ENCODE peak calls at places on chromosomes 3 and 15, in eight cellular contexts. X, B, U, V, Z, T, R and J are unnamed samples.

GRCh38 chr3:100400424-100400781 is 486 bp downstream of the TOMM70 start:
- DNase-seq in X (no peak), B (no peak), U (peak), V (no peak), Z (no peak), T (no peak), R (no peak), J (peak)

GRCh38 chr3:139909836-139910235 is 25.1 kb upstream of the CLSTN2 start:
- DNase-seq in X (no peak), B (no peak), U (no peak), V (no peak), Z (no peak), T (no peak), R (no peak), J (no peak)

GRCh38 chr15:87753539-87753938 is 503.0 kb downstream of the NTRK3 start:
- DNase-seq in X (no peak), B (no peak), U (no peak), V (no peak), Z (no peak), T (no peak), R (no peak), J (no peak)

GRCh38 chr3:153379516-153379915 is 217.5 kb downstream of the RAP2B start:
- DNase-seq in X (no peak), B (no peak), U (no peak), V (no peak), Z (no peak), T (no peak), R (peak), J (no peak)

GRCh38 chr3:49689046-49689886 is at the start of the genes MST1 and RNF123:
- DNase-seq in X (peak), B (peak), U (peak), V (peak), Z (peak), T (peak), R (peak), J (peak)

GRCh38 chr3:130425484-130425883 is 80.0 kb downstream of the COL6A5 start:
- DNase-seq in X (no peak), B (no peak), U (no peak), V (no peak), Z (no peak), T (no peak), R (no peak), J (no peak)

GRCh38 chr3:148792540-148792939 is 35.1 kb upstream of the CPB1 start:
- DNase-seq in X (no peak), B (no peak), U (no peak), V (no peak), Z (no peak), T (no peak), R (no peak), J (no peak)

GRCh38 chr15:40421246-40422157 is 15.9 kb downstream of the IVD start:
- DNase-seq in X (peak), B (peak), U (peak), V (peak), Z (peak), T (peak), R (peak), J (peak)

GRCh38 chr15:37136666-37137065 is 36.3 kb upstream of the MEIS2 start:
- DNase-seq in X (no peak), B (no peak), U (no peak), V (no peak), Z (no peak), T (no peak), R (no peak), J (no peak)